ENCODE peak calls at places on chromosomes 1 and 21, in five cellular contexts. One of them, this sample, is unnamed.

GRCh38 chr1:11316701-11317100 is 43.7 kb downstream of the UBIAD1 start:
- DNase-seq in astrocyte: peak
- DNase-seq in gastrocnemius medialis: no peak
- DNase-seq in K562: no peak
- DNase-seq in H9: no peak
- DNase-seq in this sample: no peak

GRCh38 chr1:46790702-46791101 is 8.1 kb upstream of the CYP4B1 start:
- DNase-seq in gastrocnemius medialis: no peak
- DNase-seq in astrocyte: no peak
- DNase-seq in H9: no peak
- DNase-seq in K562: peak
- DNase-seq in this sample: no peak

GRCh38 chr1:112618721-112619517 is at the start of gene ST7L:
- DNase-seq in H9: peak
- DNase-seq in astrocyte: peak
- DNase-seq in gastrocnemius medialis: peak
- DNase-seq in K562: peak
- DNase-seq in this sample: no peak

GRCh38 chr1:228307218-228308023 is 99.2 kb downstream of the TRIM11 start:
- DNase-seq in gastrocnemius medialis: no peak
- DNase-seq in H9: no peak
- DNase-seq in astrocyte: no peak
- DNase-seq in K562: no peak
- DNase-seq in this sample: no peak

GRCh38 chr1:206032356-206033140 is 8.9 kb upstream of the CTSE start:
- DNase-seq in K562: no peak
- DNase-seq in gastrocnemius medialis: no peak
- DNase-seq in H9: no peak
- DNase-seq in astrocyte: no peak
- DNase-seq in this sample: no peak

GRCh38 chr1:28642056-28642846 is 616 bp downstream of the TAF12 start:
- DNase-seq in H9: no peak
- DNase-seq in gastrocnemius medialis: no peak
- DNase-seq in K562: peak
- DNase-seq in astrocyte: peak
- DNase-seq in this sample: no peak

GRCh38 chr1:221715321-221716169 is 26.3 kb downstream of the DUSP10 start:
- DNase-seq in gastrocnemius medialis: no peak
- DNase-seq in K562: no peak
- DNase-seq in astrocyte: no peak
- DNase-seq in H9: peak
- DNase-seq in this sample: no peak

GRCh38 chr1:99264201-99265021 is at the start of gene PLPPR4:
- DNase-seq in gastrocnemius medialis: no peak
- DNase-seq in H9: peak
- DNase-seq in K562: peak
- DNase-seq in astrocyte: peak
- DNase-seq in this sample: no peak

GRCh38 chr1:30271401-30272287 is 451.7 kb downstream of the MATN1 start:
- DNase-seq in H9: peak
- DNase-seq in K562: no peak
- DNase-seq in astrocyte: no peak
- DNase-seq in gastrocnemius medialis: no peak
- DNase-seq in this sample: no peak

GRCh38 chr1:63128562-63128961 is 193.8 kb upstream of the FOXD3 start:
- DNase-seq in astrocyte: no peak
- DNase-seq in K562: no peak
- DNase-seq in H9: no peak
- DNase-seq in gastrocnemius medialis: no peak
- DNase-seq in this sample: no peak

GRCh38 chr1:240344918-240345317 is 253.2 kb downstream of the FMN2 start:
- DNase-seq in K562: no peak
- DNase-seq in astrocyte: peak
- DNase-seq in gastrocnemius medialis: no peak
- DNase-seq in H9: no peak
- DNase-seq in this sample: no peak

GRCh38 chr1:205373022-205373421 is 16.3 kb upstream of the KLHDC8A start:
- DNase-seq in gastrocnemius medialis: no peak
- DNase-seq in astrocyte: no peak
- DNase-seq in K562: no peak
- DNase-seq in H9: no peak
- DNase-seq in this sample: no peak

GRCh38 chr1:22141493-22141892 is 1.4 kb downstream of the WNT4 start:
- DNase-seq in K562: no peak
- DNase-seq in gastrocnemius medialis: no peak
- DNase-seq in astrocyte: no peak
- DNase-seq in H9: no peak
- DNase-seq in this sample: no peak

GRCh38 chr1:22143586-22144033 is 713 bp upstream of the WNT4 start:
- DNase-seq in gastrocnemius medialis: no peak
- DNase-seq in H9: peak
- DNase-seq in astrocyte: no peak
- DNase-seq in K562: no peak
- DNase-seq in this sample: no peak

GRCh38 chr1:22141948-22142314 is 966 bp downstream of the WNT4 start:
- DNase-seq in H9: no peak
- DNase-seq in gastrocnemius medialis: no peak
- DNase-seq in astrocyte: no peak
- DNase-seq in K562: no peak
- DNase-seq in this sample: no peak

GRCh38 chr1:22143065-22143514 is at the start of gene WNT4:
- DNase-seq in gastrocnemius medialis: no peak
- DNase-seq in H9: peak
- DNase-seq in astrocyte: peak
- DNase-seq in K562: peak
- DNase-seq in this sample: no peak

GRCh38 chr1:22142315-22143064 is 407 bp downstream of the WNT4 start:
- DNase-seq in gastrocnemius medialis: no peak
- DNase-seq in astrocyte: no peak
- DNase-seq in H9: no peak
- DNase-seq in K562: peak
- DNase-seq in this sample: no peak
- TF ChIP-seq CTCF in gastrocnemius medialis: no peak
- TF ChIP-seq CTCF in astrocyte: no peak
- TF ChIP-seq CTCF in H9: peak
- TF ChIP-seq CTCF in K562: no peak
- TF ChIP-seq CTCF in this sample: no peak

DNA sequence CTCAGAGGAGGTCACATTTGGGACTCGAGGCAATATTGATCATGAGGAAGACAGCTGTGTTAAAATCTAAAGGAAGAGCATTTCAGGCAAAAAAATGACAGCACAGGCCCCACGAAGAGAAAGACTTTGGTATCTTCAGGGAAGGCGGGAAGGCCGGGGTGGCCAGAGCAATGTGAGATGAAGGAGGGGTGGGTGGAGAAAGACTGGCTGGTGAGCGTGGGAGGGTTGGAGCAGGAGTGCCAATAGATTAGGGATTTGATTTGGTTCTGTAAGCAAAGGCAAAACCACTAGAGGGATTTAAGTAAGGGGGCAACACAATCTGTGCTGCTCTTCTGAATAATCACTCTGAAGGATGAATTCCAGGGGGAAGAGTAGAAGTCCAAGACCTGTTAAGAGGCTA is 48.0 kb upstream of the BCL9 start:
- DNase-seq in gastrocnemius medialis: no peak
- DNase-seq in K562: no peak
- DNase-seq in H9: no peak
- DNase-seq in astrocyte: no peak
- DNase-seq in this sample: no peak
- TF ChIP-seq CTCF in gastrocnemius medialis: no peak
- TF ChIP-seq CTCF in K562: no peak
- TF ChIP-seq CTCF in H9: no peak
- TF ChIP-seq CTCF in astrocyte: no peak
- TF ChIP-seq CTCF in this sample: no peak

GRCh38 chr1:172399369-172400072 is 21.0 kb upstream of the C1orf105 start:
- DNase-seq in K562: peak
- DNase-seq in astrocyte: peak
- DNase-seq in H9: no peak
- DNase-seq in gastrocnemius medialis: peak
- DNase-seq in this sample: peak
- TF ChIP-seq CTCF in K562: peak
- TF ChIP-seq CTCF in astrocyte: peak
- TF ChIP-seq CTCF in H9: peak
- TF ChIP-seq CTCF in gastrocnemius medialis: peak
- TF ChIP-seq CTCF in this sample: peak

DNA sequence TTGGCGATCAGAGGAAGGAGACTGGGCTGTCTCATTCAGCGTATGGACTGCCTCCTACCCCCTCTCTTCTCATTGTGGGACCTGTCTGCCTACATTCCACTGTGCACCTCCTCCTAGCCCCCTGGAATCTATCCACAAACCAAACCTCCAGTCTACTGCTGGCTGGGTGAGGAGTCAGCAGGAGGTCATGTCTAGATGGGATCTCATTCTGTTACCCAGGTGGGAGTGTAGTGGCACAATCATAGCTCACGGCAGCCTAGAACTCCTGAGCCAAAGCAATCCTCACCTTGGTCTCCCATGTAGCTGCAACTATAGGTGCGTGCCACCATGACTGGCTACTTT is 18.0 kb upstream of the TTC22 start:
- DNase-seq in gastrocnemius medialis: no peak
- DNase-seq in astrocyte: no peak
- DNase-seq in H9: no peak
- DNase-seq in K562: no peak
- DNase-seq in this sample: no peak
- TF ChIP-seq CTCF in gastrocnemius medialis: no peak
- TF ChIP-seq CTCF in astrocyte: no peak
- TF ChIP-seq CTCF in H9: no peak
- TF ChIP-seq CTCF in K562: no peak
- TF ChIP-seq CTCF in this sample: no peak

DNA sequence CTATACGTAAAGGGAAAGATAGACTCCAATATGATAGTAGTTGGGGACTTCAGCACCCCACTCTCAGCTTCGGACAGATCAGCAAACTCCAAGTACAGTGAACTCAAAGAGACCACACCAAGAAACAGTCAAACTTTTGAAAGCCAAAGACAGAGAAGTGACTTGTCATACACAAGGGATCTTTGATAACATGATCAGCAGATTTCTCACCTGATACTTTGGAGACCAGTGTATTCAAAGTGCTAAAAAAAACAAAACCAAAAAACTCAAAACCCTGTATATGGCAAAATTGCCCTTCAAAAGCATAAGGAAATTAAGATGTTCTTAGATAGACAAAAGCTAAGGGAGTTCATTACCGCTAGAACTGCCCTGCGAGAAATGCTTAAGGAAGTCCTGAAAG is 9.4 kb downstream of the IFNAR1 start:
- DNase-seq in K562: no peak
- DNase-seq in H9: no peak
- DNase-seq in gastrocnemius medialis: no peak
- DNase-seq in astrocyte: no peak
- DNase-seq in this sample: no peak
- TF ChIP-seq CTCF in K562: no peak
- TF ChIP-seq CTCF in H9: no peak
- TF ChIP-seq CTCF in gastrocnemius medialis: no peak
- TF ChIP-seq CTCF in astrocyte: no peak
- TF ChIP-seq CTCF in this sample: no peak

GRCh38 chr1:6467224-6467623 is 1.3 kb upstream of the TNFRSF25 start:
- DNase-seq in astrocyte: no peak
- DNase-seq in H9: no peak
- DNase-seq in K562: no peak
- DNase-seq in gastrocnemius medialis: no peak
- DNase-seq in this sample: no peak

GRCh38 chr1:6466023-6466422 is at the start of gene TNFRSF25:
- DNase-seq in H9: peak
- DNase-seq in astrocyte: no peak
- DNase-seq in K562: no peak
- DNase-seq in gastrocnemius medialis: no peak
- DNase-seq in this sample: no peak

GRCh38 chr1:6465461-6466005 is 440 bp downstream of the TNFRSF25 start:
- DNase-seq in astrocyte: no peak
- DNase-seq in K562: no peak
- DNase-seq in H9: no peak
- DNase-seq in gastrocnemius medialis: no peak
- DNase-seq in this sample: no peak

GRCh38 chr1:6467744-6468688 is 2.0 kb upstream of the TNFRSF25 start:
- DNase-seq in astrocyte: no peak
- DNase-seq in K562: no peak
- DNase-seq in gastrocnemius medialis: no peak
- DNase-seq in H9: no peak
- DNase-seq in this sample: no peak

GRCh38 chr1:6466751-6467150 is 778 bp upstream of the TNFRSF25 start:
- DNase-seq in K562: no peak
- DNase-seq in H9: no peak
- DNase-seq in astrocyte: no peak
- DNase-seq in gastrocnemius medialis: no peak
- DNase-seq in this sample: no peak
- TF ChIP-seq CTCF in K562: no peak
- TF ChIP-seq CTCF in H9: no peak
- TF ChIP-seq CTCF in astrocyte: no peak
- TF ChIP-seq CTCF in gastrocnemius medialis: no peak
- TF ChIP-seq CTCF in this sample: no peak

GRCh38 chr1:232880354-232880753 is 70.1 kb upstream of the NTPCR start:
- DNase-seq in astrocyte: no peak
- DNase-seq in H9: peak
- DNase-seq in gastrocnemius medialis: no peak
- DNase-seq in K562: peak
- DNase-seq in this sample: no peak
- TF ChIP-seq CTCF in astrocyte: peak
- TF ChIP-seq CTCF in H9: peak
- TF ChIP-seq CTCF in gastrocnemius medialis: no peak
- TF ChIP-seq CTCF in K562: peak
- TF ChIP-seq CTCF in this sample: peak

This sample was measured in epithelial cell of proximal tubule.